ENCODE peak calls at places on chromosome 2, in five cellular contexts. One of them, this sample, is unnamed.

GRCh38 chr2:223613017-223613950 is 11.1 kb upstream of the SCG2 start:
- DNase-seq in cardiac muscle cell: peak; percentile 99
- DNase-seq in mucosa of descending colon: peak; percentile 48
- DNase-seq in PC-9: peak; percentile 94
- DNase-seq in left ventricle myocardium inferior: peak; percentile 70
- DNase-seq in this sample: peak; percentile 69

GRCh38 chr2:170530284-170530745 is 184.8 kb upstream of the SP5 start:
- DNase-seq in cardiac muscle cell: peak; percentile 74
- DNase-seq in mucosa of descending colon: peak; percentile 77
- DNase-seq in PC-9: peak; percentile 29
- DNase-seq in left ventricle myocardium inferior: peak; percentile 80
- DNase-seq in this sample: peak; percentile 55

GRCh38 chr2:174683392-174683759 is 80.9 kb downstream of the CHRNA1 start:
- DNase-seq in cardiac muscle cell: peak; percentile 68
- DNase-seq in PC-9: no peak
- DNase-seq in mucosa of descending colon: no peak
- DNase-seq in left ventricle myocardium inferior: no peak
- DNase-seq in this sample: no peak

GRCh38 chr2:188291617-188292445 is at the start of gene GULP1:
- DNase-seq in cardiac muscle cell: peak; percentile 76
- DNase-seq in PC-9: peak; percentile 59
- DNase-seq in mucosa of descending colon: peak; percentile 77
- DNase-seq in left ventricle myocardium inferior: peak; percentile 76
- DNase-seq in this sample: peak; percentile 82

GRCh38 chr2:237371856-237372255 is 42.1 kb downstream of the COL6A3 start:
- DNase-seq in left ventricle myocardium inferior: no peak
- DNase-seq in PC-9: no peak
- DNase-seq in mucosa of descending colon: no peak
- DNase-seq in cardiac muscle cell: no peak
- DNase-seq in this sample: no peak

GRCh38 chr2:119426396-119426675 is 5.3 kb upstream of the TMEM37 start:
- DNase-seq in left ventricle myocardium inferior: no peak
- DNase-seq in mucosa of descending colon: no peak
- DNase-seq in cardiac muscle cell: no peak
- DNase-seq in PC-9: no peak
- DNase-seq in this sample: no peak

GRCh38 chr2:85216927-85217326 is 83.7 kb downstream of the TCF7L1 start:
- DNase-seq in mucosa of descending colon: no peak
- DNase-seq in cardiac muscle cell: no peak
- DNase-seq in left ventricle myocardium inferior: no peak
- DNase-seq in PC-9: no peak
- DNase-seq in this sample: no peak

GRCh38 chr2:165801176-165801575 is 7.1 kb upstream of the GALNT3 start:
- DNase-seq in cardiac muscle cell: no peak
- DNase-seq in PC-9: no peak
- DNase-seq in left ventricle myocardium inferior: no peak
- DNase-seq in mucosa of descending colon: no peak
- DNase-seq in this sample: no peak

GRCh38 chr2:234178309-234179030 is 128.0 kb downstream of the SPP2 start:
- DNase-seq in mucosa of descending colon: no peak
- DNase-seq in cardiac muscle cell: peak; percentile 44
- DNase-seq in left ventricle myocardium inferior: no peak
- DNase-seq in PC-9: peak; percentile 77
- DNase-seq in this sample: no peak

GRCh38 chr2:156319811-156320490 is 12.6 kb downstream of the NR4A2 start:
- DNase-seq in PC-9: no peak
- DNase-seq in left ventricle myocardium inferior: peak; percentile 64
- DNase-seq in cardiac muscle cell: peak; percentile 50
- DNase-seq in mucosa of descending colon: peak; percentile 60
- DNase-seq in this sample: no peak

GRCh38 chr2:105454801-105455485 is 56.1 kb upstream of the FHL2 start:
- DNase-seq in mucosa of descending colon: peak; percentile 62
- DNase-seq in PC-9: peak; percentile 63
- DNase-seq in left ventricle myocardium inferior: no peak
- DNase-seq in cardiac muscle cell: peak; percentile 77
- DNase-seq in this sample: peak; percentile 60

DNA sequence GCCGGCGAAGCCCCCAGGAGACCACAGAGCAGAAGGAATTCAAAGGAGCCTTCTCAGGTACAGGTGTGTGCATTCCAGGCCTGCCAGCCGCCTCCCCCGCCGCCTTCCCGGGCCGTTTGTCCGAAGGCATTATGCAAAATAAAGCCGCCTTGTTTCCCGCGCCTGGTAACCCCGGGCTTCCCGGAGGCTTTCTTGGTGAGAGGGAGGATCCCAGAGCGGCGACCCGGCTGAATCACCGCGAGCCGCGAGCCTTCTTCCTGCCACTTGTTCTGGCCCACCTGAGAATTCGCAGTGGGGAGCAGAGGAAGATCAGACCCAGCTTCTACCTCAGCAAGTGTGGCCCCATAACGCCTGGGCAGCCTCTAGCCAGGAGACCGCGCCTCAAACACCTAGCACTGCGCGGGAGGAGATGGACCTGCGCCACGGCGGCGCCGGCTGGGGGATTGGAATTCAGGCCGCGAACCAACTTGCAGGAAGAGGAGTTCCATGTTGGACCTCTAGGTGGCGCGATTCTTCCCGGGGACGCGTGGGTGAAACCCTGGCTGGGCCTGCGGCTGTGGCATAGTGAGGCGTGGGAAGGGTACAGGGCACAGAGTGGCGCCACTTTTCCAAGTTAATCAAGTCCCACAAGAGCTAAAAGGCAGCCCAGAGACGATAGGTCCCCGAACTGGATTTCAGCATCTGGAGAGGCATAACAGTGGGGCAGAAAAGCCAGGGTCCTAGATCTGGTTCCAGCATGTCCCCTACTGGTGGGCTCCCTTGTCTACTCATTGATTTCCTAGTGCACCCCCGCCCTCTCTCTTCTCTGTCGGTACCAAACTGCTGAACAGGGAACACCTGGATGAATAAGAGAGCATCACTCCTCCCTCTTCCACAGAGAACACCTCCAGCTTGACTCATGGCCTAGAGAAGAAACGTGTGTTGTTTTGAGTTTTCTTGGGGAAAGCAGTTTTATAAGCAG is 101.6 kb downstream of the FOXI3 start:
- DNase-seq in left ventricle myocardium inferior: peak; percentile 23
- DNase-seq in mucosa of descending colon: peak; percentile 74
- DNase-seq in PC-9: peak; percentile 61
- DNase-seq in cardiac muscle cell: peak; percentile 29
- DNase-seq in this sample: peak; percentile 80
- TF ChIP-seq CTCF in left ventricle myocardium inferior: peak; percentile 66
- TF ChIP-seq CTCF in mucosa of descending colon: peak; percentile 70
- TF ChIP-seq CTCF in PC-9: peak; percentile 70
- TF ChIP-seq CTCF in cardiac muscle cell: peak; percentile 61
- TF ChIP-seq CTCF in this sample: peak; percentile 93

GRCh38 chr2:96344011-96344410 is 8.4 kb downstream of the NCAPH start:
- DNase-seq in cardiac muscle cell: peak; percentile 18
- DNase-seq in left ventricle myocardium inferior: no peak
- DNase-seq in PC-9: no peak
- DNase-seq in mucosa of descending colon: no peak
- DNase-seq in this sample: no peak
- H3K36me3 ChIP-seq in cardiac muscle cell: no peaks in the 10 kb centered on the region
- H3K36me3 ChIP-seq in left ventricle myocardium inferior: no peaks in the 10 kb centered on the region
- H3K36me3 ChIP-seq in PC-9: peaks cover 49% of the 10 kb centered on the region
- H3K36me3 ChIP-seq in mucosa of descending colon: no peaks in the 10 kb centered on the region
- H3K36me3 ChIP-seq in this sample: peaks cover 2% of the 10 kb centered on the region

GRCh38 chr2:202035089-202035940 is 1.7 kb downstream of the FZD7 start:
- DNase-seq in left ventricle myocardium inferior: peak; percentile 64
- DNase-seq in PC-9: peak; percentile 18
- DNase-seq in cardiac muscle cell: peak; percentile 71
- DNase-seq in mucosa of descending colon: peak; percentile 67
- DNase-seq in this sample: no peak
- TF ChIP-seq CTCF in left ventricle myocardium inferior: peak; percentile 64
- TF ChIP-seq CTCF in PC-9: peak; percentile 47
- TF ChIP-seq CTCF in cardiac muscle cell: peak; percentile 63
- TF ChIP-seq CTCF in mucosa of descending colon: peak; percentile 39
- TF ChIP-seq CTCF in this sample: no peak

GRCh38 chr2:216501854-216502253 is 3.2 kb downstream of the RPL37A start:
- DNase-seq in left ventricle myocardium inferior: no peak
- DNase-seq in PC-9: no peak
- DNase-seq in mucosa of descending colon: peak; percentile 47
- DNase-seq in cardiac muscle cell: no peak
- DNase-seq in this sample: no peak

GRCh38 chr2:216498418-216499413 is at the start of gene RPL37A:
- DNase-seq in cardiac muscle cell: peak; percentile 98
- DNase-seq in PC-9: peak; percentile 88
- DNase-seq in left ventricle myocardium inferior: peak; percentile 93
- DNase-seq in mucosa of descending colon: peak; percentile 93
- DNase-seq in this sample: peak; percentile 96

GRCh38 chr2:216499641-216500218 is 1.1 kb downstream of the RPL37A start:
- DNase-seq in cardiac muscle cell: peak; percentile 24
- DNase-seq in left ventricle myocardium inferior: no peak
- DNase-seq in mucosa of descending colon: no peak
- DNase-seq in PC-9: no peak
- DNase-seq in this sample: no peak

GRCh38 chr2:216502776-216503629 is 4.4 kb downstream of the RPL37A start:
- DNase-seq in cardiac muscle cell: no peak
- DNase-seq in PC-9: no peak
- DNase-seq in mucosa of descending colon: no peak
- DNase-seq in left ventricle myocardium inferior: no peak
- DNase-seq in this sample: no peak

GRCh38 chr2:216500572-216500971 is 1.9 kb downstream of the RPL37A start:
- DNase-seq in mucosa of descending colon: no peak
- DNase-seq in PC-9: no peak
- DNase-seq in cardiac muscle cell: no peak
- DNase-seq in left ventricle myocardium inferior: no peak
- DNase-seq in this sample: no peak
- H3K36me3 ChIP-seq in mucosa of descending colon: no peaks in the 10 kb centered on the region
- H3K36me3 ChIP-seq in PC-9: peaks cover 56% of the 10 kb centered on the region
- H3K36me3 ChIP-seq in cardiac muscle cell: peaks cover 34% of the 10 kb centered on the region
- H3K36me3 ChIP-seq in left ventricle myocardium inferior: peaks cover 61% of the 10 kb centered on the region
- H3K36me3 ChIP-seq in this sample: peaks cover 12% of the 10 kb centered on the region

DNA sequence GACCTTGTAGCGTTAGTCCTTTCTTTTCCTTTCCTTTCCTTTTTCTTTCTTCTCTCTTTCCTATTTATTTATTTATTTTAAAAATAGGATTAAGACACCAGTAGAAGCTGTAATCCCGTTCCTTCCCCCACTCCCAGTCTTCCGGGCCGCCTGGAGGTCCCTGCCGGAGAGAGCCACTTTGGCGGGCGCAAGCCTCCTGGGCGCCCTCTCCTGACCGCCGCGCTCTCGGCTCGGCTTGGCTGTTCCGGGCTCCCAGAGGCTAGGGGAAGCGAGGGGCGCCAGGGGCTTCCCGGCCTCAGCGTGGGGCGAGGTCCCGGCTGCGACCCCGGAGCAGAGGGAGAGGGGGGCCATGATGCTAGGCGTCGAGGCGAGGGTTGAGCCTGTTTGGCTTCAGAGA is 10.9 kb downstream of the MEIS1 start:
- DNase-seq in left ventricle myocardium inferior: no peak
- DNase-seq in PC-9: no peak
- DNase-seq in cardiac muscle cell: no peak
- DNase-seq in mucosa of descending colon: peak; percentile 34
- DNase-seq in this sample: no peak
- TF ChIP-seq CTCF in left ventricle myocardium inferior: peak; percentile 8
- TF ChIP-seq CTCF in PC-9: no peak
- TF ChIP-seq CTCF in cardiac muscle cell: peak; percentile 13
- TF ChIP-seq CTCF in mucosa of descending colon: no peak
- TF ChIP-seq CTCF in this sample: no peak

GRCh38 chr2:43754180-43754579 is 19.7 kb upstream of the DYNC2LI1 start:
- DNase-seq in PC-9: no peak
- DNase-seq in mucosa of descending colon: no peak
- DNase-seq in left ventricle myocardium inferior: no peak
- DNase-seq in cardiac muscle cell: no peak
- DNase-seq in this sample: no peak
- H3K36me3 ChIP-seq in PC-9: no peaks in the 10 kb centered on the region
- H3K36me3 ChIP-seq in mucosa of descending colon: no peaks in the 10 kb centered on the region
- H3K36me3 ChIP-seq in left ventricle myocardium inferior: no peaks in the 10 kb centered on the region
- H3K36me3 ChIP-seq in cardiac muscle cell: no peaks in the 10 kb centered on the region
- H3K36me3 ChIP-seq in this sample: no peaks in the 10 kb centered on the region

GRCh38 chr2:10900216-10901109 is 11.3 kb upstream of the KCNF1 start:
- DNase-seq in mucosa of descending colon: peak; percentile 61
- DNase-seq in left ventricle myocardium inferior: no peak
- DNase-seq in cardiac muscle cell: peak; percentile 38
- DNase-seq in PC-9: no peak
- DNase-seq in this sample: peak; percentile 81
- TF ChIP-seq CTCF in mucosa of descending colon: no peak
- TF ChIP-seq CTCF in left ventricle myocardium inferior: no peak
- TF ChIP-seq CTCF in cardiac muscle cell: peak; percentile 39
- TF ChIP-seq CTCF in PC-9: peak; percentile 63
- TF ChIP-seq CTCF in this sample: peak; percentile 75

This sample was measured in Caco-2.